ENCODE peak calls at places on chromosomes 13 and 19, in six cellular contexts. V is H9, W is mesenchymal stem cell, R is trophoblast cell, S is IMR-90, Y is H1. G is an unnamed sample.

GRCh38 chr19:46211201-46211881 is 18.2 kb upstream of the IGFL1 start:
- DNase-seq in S (no peak), Y (peak; percentile 55), R (peak; percentile 97), V (peak; percentile 91), W (peak; percentile 12), G (no peak)

GRCh38 chr13:32116210-32116609 is 84.6 kb downstream of the FRY start:
- DNase-seq in R (no peak), W (no peak), V (no peak), S (no peak), Y (no peak), G (no peak)

GRCh38 chr19:28023064-28023463 is 1189.9 kb downstream of the UQCRFS1 start:
- DNase-seq in R (no peak), W (no peak), Y (no peak), S (no peak), V (no peak), G (no peak)

GRCh38 chr13:91986771-91987515 is 588.5 kb downstream of the GPC5 start:
- DNase-seq in S (no peak), W (no peak), V (no peak), Y (no peak), R (no peak), G (no peak)

GRCh38 chr13:110471156-110471832 is 90.2 kb downstream of the RAB20 start:
- DNase-seq in R (no peak), Y (no peak), S (no peak), W (no peak), V (no peak), G (no peak)

GRCh38 chr13:114097893-114098688 is 34.3 kb downstream of the RASA3 start:
- DNase-seq in W (no peak), Y (no peak), S (no peak), V (no peak), R (no peak), G (no peak)

GRCh38 chr19:16416574-16416973 is 55.2 kb downstream of the EPS15L1 start:
- DNase-seq in W (no peak), S (peak; percentile 10), V (no peak), Y (no peak), R (no peak), G (no peak)

GRCh38 chr19:48752511-48753365 is at the start of gene FUT1:
- DNase-seq in S (no peak), R (peak; percentile 69), Y (peak; percentile 94), W (peak; percentile 39), V (peak; percentile 97), G (no peak)

GRCh38 chr19:32812036-32812435 is 57.5 kb downstream of the SLC7A9 start:
- DNase-seq in S (no peak), V (no peak), R (peak; percentile 59), Y (no peak), W (no peak), G (no peak)

GRCh38 chr19:54114340-54114826 is 1.1 kb downstream of the TFPT start:
- DNase-seq in V (no peak), R (no peak), S (peak; percentile 18), W (no peak), Y (peak; percentile 49), G (no peak)

GRCh38 chr13:39273953-39274352 is 235.7 kb downstream of the NHLRC3 start:
- DNase-seq in S (no peak), W (no peak), R (peak; percentile 17), Y (no peak), V (peak; percentile 38), G (no peak)

GRCh38 chr19:38685666-38686529 is 38.4 kb downstream of the ACTN4 start:
- DNase-seq in W (peak; percentile 87), Y (peak; percentile 63), S (peak; percentile 73), R (no peak), V (peak; percentile 56), G (no peak)

GRCh38 chr19:17606786-17607185 is 51.3 kb downstream of the COLGALT1 start:
- DNase-seq in R (peak; percentile 38), Y (peak; percentile 72), W (no peak), V (peak; percentile 81), S (no peak), G (no peak)

GRCh38 chr19:56162258-56162657 is 13.6 kb upstream of the GALP start:
- DNase-seq in S (peak; percentile 41), Y (no peak), R (no peak), W (peak; percentile 31), V (no peak), G (no peak)

GRCh38 chr13:40445557-40445990 is 220.9 kb downstream of the FOXO1 start:
- DNase-seq in V (peak; percentile 36), W (no peak), R (peak; percentile 95), S (no peak), Y (no peak), G (no peak)

GRCh38 chr13:50208826-50209335 is 193.6 kb downstream of the KCNRG start:
- DNase-seq in Y (peak; percentile 51), W (peak; percentile 91), R (no peak), V (peak; percentile 66), S (peak; percentile 76), G (no peak)

GRCh38 chr13:73832203-73832602 is 302.0 kb downstream of the KLF12 start:
- DNase-seq in S (no peak), V (no peak), Y (no peak), R (no peak), W (peak; percentile 50), G (no peak)

GRCh38 chr19:31616031-31616430 is 266.8 kb upstream of the TSHZ3 start:
- DNase-seq in Y (no peak), R (no peak), S (no peak), W (no peak), V (no peak), G (no peak)

GRCh38 chr13:51764184-51765141 is 39.5 kb downstream of the DHRS12 start:
- DNase-seq in S (peak; percentile 97), V (no peak), W (peak; percentile 98), R (no peak), Y (no peak), G (no peak)

GRCh38 chr19:47445937-47446402 is 25.7 kb downstream of the SLC8A2 start:
- DNase-seq in V (peak; percentile 75), R (no peak), S (no peak), W (peak; percentile 44), Y (peak; percentile 65), G (no peak)

GRCh38 chr13:48892311-48892710 is 83.4 kb upstream of the FNDC3A start:
- DNase-seq in Y (no peak), V (no peak), R (peak; percentile 48), W (peak; percentile 86), S (peak; percentile 92), G (no peak)

GRCh38 chr13:57409121-57409520 is 222.4 kb upstream of the PCDH17 start:
- DNase-seq in Y (no peak), R (no peak), W (no peak), S (no peak), V (peak; percentile 29), G (peak; percentile 20)

GRCh38 chr19:29967623-29968022 is 25.6 kb downstream of the URI1 start:
- DNase-seq in Y (no peak), R (no peak), S (peak; percentile 37), V (no peak), W (peak; percentile 36), G (no peak)

GRCh38 chr13:98260357-98261164 is 83.5 kb upstream of the RNF113B start:
- DNase-seq in Y (no peak), W (no peak), R (no peak), S (no peak), V (no peak), G (no peak)

DNA sequence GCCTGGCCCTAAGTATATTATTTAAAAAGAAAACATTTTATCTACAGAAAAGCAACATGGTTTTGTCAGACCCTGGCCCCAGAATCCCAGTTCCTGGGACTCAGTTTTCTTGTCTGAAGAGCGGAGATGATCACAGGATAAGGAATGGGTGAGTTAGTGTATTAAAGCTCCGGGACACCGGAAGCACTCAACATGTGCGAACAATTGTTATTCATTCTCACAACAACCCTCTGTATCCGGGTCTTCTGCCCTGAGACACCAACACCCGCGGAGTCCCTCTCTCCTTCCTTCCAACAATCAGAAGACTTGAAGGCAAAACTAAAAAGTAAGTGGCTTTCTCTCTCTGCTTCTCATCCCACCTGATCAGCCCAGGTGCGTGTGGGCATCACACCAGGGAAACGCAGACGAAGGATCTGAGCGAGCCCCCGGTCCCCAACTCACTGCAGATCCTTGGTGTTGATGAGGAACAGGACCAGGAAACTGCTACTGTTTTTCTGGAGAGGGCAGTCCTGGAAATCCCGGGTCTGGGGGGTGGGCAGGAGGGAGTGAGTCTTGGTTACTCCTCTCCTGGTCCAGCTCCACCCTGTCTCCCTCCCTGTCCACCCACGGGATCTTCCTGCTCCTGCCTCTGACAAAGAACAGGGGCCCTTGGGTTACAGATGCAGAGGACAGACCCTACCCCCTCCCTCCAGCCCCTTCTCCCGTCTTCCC is 2.0 kb downstream of the GPR108 start:
- DNase-seq in W (peak; percentile 16), V (no peak), Y (no peak), S (no peak), R (no peak), G (no peak)
- H2AK5ac ChIP-seq in W (peak overlapping the region; percentile 55), V (no peak overlapping the region), Y (peak overlapping the region; percentile 57), S (peak overlapping the region; percentile 58), R (no peak overlapping the region), G (peak overlapping the region; percentile 46)

GRCh38 chr19:21707065-21707464 is 60.3 kb downstream of the ZNF100 start:
- DNase-seq in S (no peak), Y (no peak), V (no peak), W (no peak), R (no peak), G (no peak)
- H3K23ac ChIP-seq in S (no peak overlapping the region), Y (no peak overlapping the region), V (no peak overlapping the region), W (no peak overlapping the region), R (no peak overlapping the region), G (no peak overlapping the region)

GRCh38 chr19:6062274-6062673 is 48.0 kb downstream of the RFX2 start:
- DNase-seq in W (no peak), R (peak; percentile 52), V (no peak), Y (no peak), S (no peak), G (no peak)

GRCh38 chr19:6061420-6062130 is 48.7 kb downstream of the RFX2 start:
- DNase-seq in V (no peak), Y (no peak), W (no peak), R (no peak), S (no peak), G (no peak)

GRCh38 chr19:6059996-6060599 is 50.2 kb downstream of the RFX2 start:
- DNase-seq in S (no peak), W (no peak), R (no peak), Y (no peak), V (no peak), G (no peak)

GRCh38 chr19:6059396-6059947 is 50.8 kb downstream of the RFX2 start:
- DNase-seq in Y (no peak), W (no peak), V (no peak), R (peak; percentile 9), S (no peak), G (no peak)

GRCh38 chr19:6060600-6061391 is 49.5 kb downstream of the RFX2 start:
- DNase-seq in S (peak; percentile 16), R (peak; percentile 63), V (peak; percentile 55), W (no peak), Y (no peak), G (no peak)
- H3K27ac ChIP-seq in S (no peak overlapping the region), R (no peak overlapping the region), V (no peak overlapping the region), W (no peak overlapping the region), Y (no peak overlapping the region), G (no peak overlapping the region)

GRCh38 chr13:111865046-111865445 is 201.9 kb upstream of the SOX1 start:
- DNase-seq in Y (peak; percentile 27), R (no peak), V (no peak), W (no peak), S (no peak), G (no peak)

GRCh38 chr13:111866731-111867245 is 200.2 kb upstream of the SOX1 start:
- DNase-seq in V (no peak), W (no peak), Y (no peak), R (no peak), S (no peak), G (no peak)

GRCh38 chr13:111868716-111869115 is 198.2 kb upstream of the SOX1 start:
- DNase-seq in Y (no peak), S (no peak), W (no peak), R (no peak), V (no peak), G (no peak)

GRCh38 chr13:111865826-111866225 is 201.1 kb upstream of the SOX1 start:
- DNase-seq in V (no peak), S (no peak), W (no peak), R (no peak), Y (peak; percentile 19), G (no peak)

GRCh38 chr13:111867657-111868056 is 199.3 kb upstream of the SOX1 start:
- DNase-seq in Y (no peak), S (no peak), W (no peak), R (no peak), V (no peak), G (no peak)
- H2AK5ac ChIP-seq in Y (no peak overlapping the region), S (no peak overlapping the region), W (no peak overlapping the region), R (no peak overlapping the region), V (no peak overlapping the region), G (no peak overlapping the region)

G was measured in neuronal stem cell.